ENCODE peak calls at places on chromosomes 2 and 18, in eight cellular contexts. T is Panc1, P is cardiac fibroblast, S is fibroblast of lung, J is uterus, K is lower leg skin, V is coronary artery, X is stomach. L is an unnamed sample.

GRCh38 chr18:44818148-44818547 is 137.5 kb downstream of the SETBP1 start:
- DNase-seq in V (no peak), J (no peak), T (no peak), P (no peak), S (no peak), X (no peak), K (no peak), L (no peak)

GRCh38 chr2:30705056-30705455 is 102.2 kb downstream of the CAPN13 start:
- DNase-seq in S (no peak), T (no peak), X (no peak), K (peak), J (no peak), P (no peak), V (peak), L (no peak)

GRCh38 chr2:217756375-217757107 is 246.3 kb downstream of the TNS1 start:
- DNase-seq in X (peak), T (no peak), S (peak), V (no peak), J (peak), P (peak), K (peak), L (no peak)

GRCh38 chr18:25066536-25066935 is 285.4 kb downstream of the ZNF521 start:
- DNase-seq in K (no peak), T (no peak), S (no peak), P (no peak), V (no peak), X (no peak), J (no peak), L (no peak)

GRCh38 chr2:207791579-207792243 is 22.0 kb upstream of the FZD5 start:
- DNase-seq in T (no peak), J (no peak), V (no peak), K (no peak), S (no peak), P (no peak), X (no peak), L (no peak)

GRCh38 chr2:231130657-231131056 is 5.8 kb upstream of the HTR2B start:
- DNase-seq in J (no peak), P (no peak), T (no peak), K (no peak), S (no peak), V (no peak), X (no peak), L (no peak)

GRCh38 chr2:145015561-145015960 is 495.6 kb upstream of the ZEB2 start:
- DNase-seq in K (no peak), P (peak), J (no peak), S (no peak), X (no peak), V (no peak), T (no peak), L (no peak)

GRCh38 chr2:29834624-29835023 is 86.8 kb downstream of the ALK start:
- DNase-seq in V (no peak), K (no peak), X (no peak), T (no peak), P (peak), S (no peak), J (no peak), L (no peak)

GRCh38 chr2:1977655-1978054 is 233.3 kb upstream of the PXDN start:
- DNase-seq in V (no peak), X (no peak), S (no peak), P (no peak), K (no peak), T (no peak), J (no peak), L (no peak)

GRCh38 chr18:3610188-3610708 is 160.3 kb downstream of the TGIF1 start:
- DNase-seq in K (no peak), T (no peak), V (no peak), J (no peak), X (no peak), P (no peak), S (no peak), L (no peak)

GRCh38 chr2:224281374-224281773 is 120.5 kb downstream of the FAM124B start:
- DNase-seq in S (no peak), V (no peak), K (no peak), J (no peak), P (no peak), T (no peak), X (no peak), L (no peak)

GRCh38 chr2:224284134-224284946 is 117.6 kb downstream of the FAM124B start:
- DNase-seq in P (peak), V (no peak), J (no peak), T (peak), S (peak), X (no peak), K (no peak), L (no peak)

GRCh38 chr2:224287533-224287932 is 114.4 kb downstream of the FAM124B start:
- DNase-seq in P (no peak), X (no peak), T (no peak), V (no peak), K (no peak), S (no peak), J (no peak), L (no peak)

GRCh38 chr2:224286923-224287322 is 115.0 kb downstream of the FAM124B start:
- DNase-seq in V (no peak), T (no peak), X (no peak), S (no peak), K (no peak), P (no peak), J (no peak), L (no peak)
- TF ChIP-seq CTCF in V (no peak), T (no peak), X (no peak), S (no peak), K (no peak), P (peak), J (no peak), L (no peak)

DNA sequence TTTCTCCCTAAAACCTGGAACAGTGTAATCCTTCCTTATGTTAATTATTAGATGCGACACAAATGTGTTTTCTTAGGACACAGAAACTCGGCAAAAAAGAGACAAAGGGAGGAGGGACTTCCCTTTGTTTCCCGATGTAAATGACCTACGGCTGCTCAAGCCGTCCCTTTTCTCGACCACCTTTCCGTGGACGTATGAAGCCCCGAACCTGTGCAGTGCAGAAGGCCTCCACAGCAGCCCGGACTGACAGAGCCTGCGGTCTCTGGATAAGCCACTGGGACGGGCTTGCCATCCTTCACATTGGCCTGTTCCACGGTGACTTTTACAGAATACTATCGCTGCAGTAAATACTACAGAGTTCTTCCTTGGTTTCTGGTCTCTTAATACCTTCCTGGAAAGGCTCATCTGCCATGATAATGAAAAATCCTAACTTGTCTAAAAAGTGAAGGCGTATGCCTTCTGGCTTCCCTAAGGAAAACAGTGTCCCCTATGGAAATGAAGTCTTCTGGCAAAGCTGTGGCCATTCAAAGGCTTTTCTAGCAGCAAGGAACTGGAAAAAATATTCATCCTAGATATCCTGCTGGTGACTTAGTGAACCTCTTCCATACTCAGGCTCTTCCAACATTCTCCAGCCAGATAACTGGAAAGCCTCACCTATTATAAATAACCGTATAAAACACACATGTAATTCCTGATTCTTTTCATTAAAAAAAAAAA is 84.9 kb downstream of the RBMS1 start:
- DNase-seq in T (no peak), J (no peak), V (no peak), K (no peak), P (peak), X (no peak), S (no peak), L (no peak)
- H3K4me3 ChIP-seq in T (peak), J (peak), V (peak), K (no peak), P (peak), X (peak), S (peak), L (no peak)

GRCh38 chr18:7333163-7333562 is 102.3 kb downstream of the LRRC30 start:
- DNase-seq in P (no peak), K (no peak), S (no peak), J (no peak), V (no peak), X (no peak), T (no peak), L (no peak)

GRCh38 chr18:7325126-7325430 is 94.2 kb downstream of the LRRC30 start:
- DNase-seq in X (no peak), T (no peak), S (no peak), J (no peak), K (no peak), P (peak), V (no peak), L (no peak)

GRCh38 chr18:7334973-7335568 is 104.2 kb downstream of the LRRC30 start:
- DNase-seq in T (no peak), K (no peak), J (no peak), P (no peak), V (no peak), X (no peak), S (no peak), L (no peak)

GRCh38 chr18:7329036-7329435 is 98.1 kb downstream of the LRRC30 start:
- DNase-seq in K (no peak), P (peak), S (no peak), T (no peak), V (no peak), J (no peak), X (no peak), L (no peak)

GRCh38 chr18:7330041-7330440 is 99.2 kb downstream of the LRRC30 start:
- DNase-seq in S (no peak), P (no peak), K (no peak), V (no peak), J (no peak), X (no peak), T (no peak), L (no peak)
- TF ChIP-seq CTCF in S (no peak), P (no peak), K (no peak), V (no peak), J (no peak), X (no peak), T (no peak), L (no peak)

GRCh38 chr2:112159454-112159921 is 21.3 kb downstream of the FBLN7 start:
- DNase-seq in J (no peak), P (no peak), K (peak), T (no peak), V (peak), X (no peak), S (no peak), L (no peak)
- H3K4me3 ChIP-seq in J (no peak), P (no peak), K (no peak), T (no peak), V (no peak), X (no peak), S (no peak), L (no peak)

DNA sequence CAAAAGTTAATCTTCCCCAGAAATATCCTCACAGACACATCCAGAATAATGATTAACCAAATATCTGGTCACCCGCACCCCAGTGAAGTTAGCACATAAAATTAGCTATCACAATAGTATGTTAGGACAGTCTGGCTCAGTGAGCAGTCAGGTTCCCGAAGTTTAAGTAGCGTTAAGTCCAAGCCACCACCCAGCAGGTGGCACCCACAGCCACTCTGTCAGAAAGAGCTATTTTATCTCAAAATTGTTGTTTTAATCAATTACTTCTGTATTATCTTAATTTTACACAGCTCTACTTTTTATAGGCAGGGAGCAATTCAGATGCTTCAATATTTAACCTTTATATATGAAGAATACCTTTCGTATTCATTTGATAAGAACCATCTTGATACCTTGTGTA is 537.5 kb downstream of the MBD2 start:
- DNase-seq in V (no peak), P (no peak), J (no peak), X (no peak), K (no peak), S (no peak), T (no peak), L (no peak)
- TF ChIP-seq CTCF in V (no peak), P (no peak), J (no peak), X (no peak), K (no peak), S (no peak), T (peak), L (peak)

GRCh38 chr18:68234676-68235075 is 480.2 kb downstream of the TMX3 start:
- DNase-seq in V (no peak), X (no peak), S (no peak), T (no peak), P (no peak), K (no peak), J (no peak), L (no peak)

GRCh38 chr18:68229351-68229750 is 485.6 kb downstream of the TMX3 start:
- DNase-seq in S (no peak), K (no peak), X (no peak), J (no peak), P (no peak), V (no peak), T (no peak), L (peak)

GRCh38 chr18:68234115-68234514 is 480.8 kb downstream of the TMX3 start:
- DNase-seq in J (no peak), T (no peak), P (peak), V (no peak), X (no peak), S (no peak), K (no peak), L (no peak)

DNA sequence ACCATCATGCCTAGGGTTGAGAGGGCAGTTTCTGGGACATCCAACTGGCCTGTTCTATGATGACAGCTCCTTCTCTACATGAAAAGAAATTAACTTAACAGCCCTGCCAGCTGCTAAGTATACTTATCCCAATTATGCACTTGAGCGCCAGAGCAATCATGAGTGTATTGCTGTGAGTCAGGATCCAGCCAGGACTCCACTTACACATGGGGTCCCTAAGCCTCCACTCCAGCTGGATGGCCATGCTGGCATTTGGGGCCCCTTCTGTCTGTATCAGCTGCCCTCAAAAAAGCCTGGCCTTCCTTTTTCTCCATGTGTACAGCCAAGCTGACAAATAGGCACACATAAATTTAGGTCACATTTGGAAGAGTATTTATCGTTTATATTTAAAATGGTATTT is 481.9 kb downstream of the TMX3 start:
- DNase-seq in V (no peak), P (no peak), K (no peak), T (no peak), J (no peak), X (no peak), S (no peak), L (no peak)
- H3K4me3 ChIP-seq in V (no peak), P (no peak), K (no peak), T (no peak), J (no peak), X (no peak), S (no peak), L (no peak)

DNA sequence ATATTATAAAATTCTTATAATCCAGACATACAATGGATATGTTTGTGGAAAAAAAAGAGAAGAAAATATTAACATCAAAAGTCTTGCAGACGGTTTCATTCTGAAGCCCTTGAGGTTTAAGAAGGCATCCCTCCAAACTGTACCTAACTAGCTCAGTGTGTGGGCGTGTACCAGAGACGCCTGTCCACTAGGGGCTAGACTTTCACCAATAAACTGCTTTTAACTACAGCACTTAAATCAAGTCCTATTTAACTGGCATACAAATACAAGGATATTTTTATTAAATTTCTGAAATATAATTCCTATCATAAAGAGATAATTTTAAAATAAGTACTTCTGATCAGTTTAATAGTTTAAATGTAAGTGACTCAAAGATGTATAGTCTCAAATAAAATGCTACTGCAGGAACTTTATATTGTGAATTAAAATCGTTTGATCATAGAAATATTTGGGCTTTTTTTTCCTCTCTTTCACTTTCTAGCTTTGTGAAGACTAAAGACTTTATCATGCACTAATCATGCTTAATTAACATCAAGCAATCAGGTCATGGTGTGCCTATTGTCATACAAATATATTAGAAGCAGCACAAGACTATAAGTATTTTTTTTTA is 437.7 kb downstream of the SATB2 start:
- DNase-seq in J (no peak), V (no peak), X (no peak), S (peak), K (no peak), T (no peak), P (peak), L (peak)
- TF ChIP-seq CTCF in J (no peak), V (no peak), X (no peak), S (peak), K (no peak), T (peak), P (peak), L (peak)